ENCODE peak calls at places on chromosomes 7 and 10, in seven cellular contexts. One of them, this sample, is unnamed.

GRCh38 chr7:25847331-25848070 is 304.5 kb upstream of the NFE2L3 start:
- DNase-seq in H9: no peak
- DNase-seq in mesendoderm: peak
- DNase-seq in H1: no peak
- DNase-seq in IMR-90: peak
- DNase-seq in mesenchymal stem cell: peak
- DNase-seq in neuronal stem cell: no peak
- DNase-seq in this sample: peak

GRCh38 chr7:12315049-12315448 is 88.6 kb downstream of the VWDE start:
- DNase-seq in H9: no peak
- DNase-seq in H1: no peak
- DNase-seq in IMR-90: no peak
- DNase-seq in mesenchymal stem cell: peak
- DNase-seq in mesendoderm: no peak
- DNase-seq in neuronal stem cell: no peak
- DNase-seq in this sample: no peak

GRCh38 chr10:103966671-103967432 is at the start of gene SLK:
- DNase-seq in mesenchymal stem cell: peak
- DNase-seq in IMR-90: peak
- DNase-seq in H9: peak
- DNase-seq in neuronal stem cell: peak
- DNase-seq in H1: peak
- DNase-seq in mesendoderm: peak
- DNase-seq in this sample: peak

GRCh38 chr10:6364893-6365292 is 162.2 kb downstream of the PFKFB3 start:
- DNase-seq in mesendoderm: peak
- DNase-seq in H9: no peak
- DNase-seq in mesenchymal stem cell: peak
- DNase-seq in neuronal stem cell: no peak
- DNase-seq in H1: no peak
- DNase-seq in IMR-90: no peak
- DNase-seq in this sample: no peak

GRCh38 chr10:97915761-97916160 is 66.1 kb downstream of the GOLGA7B start:
- DNase-seq in mesenchymal stem cell: no peak
- DNase-seq in neuronal stem cell: no peak
- DNase-seq in mesendoderm: no peak
- DNase-seq in H1: no peak
- DNase-seq in IMR-90: no peak
- DNase-seq in H9: no peak
- DNase-seq in this sample: no peak

GRCh38 chr10:101375073-101375472 is 21.1 kb downstream of the BTRC start:
- DNase-seq in mesendoderm: no peak
- DNase-seq in H1: no peak
- DNase-seq in neuronal stem cell: no peak
- DNase-seq in H9: no peak
- DNase-seq in IMR-90: no peak
- DNase-seq in mesenchymal stem cell: no peak
- DNase-seq in this sample: no peak

GRCh38 chr7:137919987-137920386 is 73.2 kb upstream of the DGKI start:
- DNase-seq in IMR-90: no peak
- DNase-seq in mesendoderm: peak
- DNase-seq in mesenchymal stem cell: no peak
- DNase-seq in neuronal stem cell: no peak
- DNase-seq in H1: no peak
- DNase-seq in H9: no peak
- DNase-seq in this sample: peak

GRCh38 chr10:95601116-95601719 is 40.0 kb upstream of the SORBS1 start:
- DNase-seq in H9: peak
- DNase-seq in IMR-90: peak
- DNase-seq in neuronal stem cell: peak
- DNase-seq in mesendoderm: peak
- DNase-seq in H1: peak
- DNase-seq in mesenchymal stem cell: peak
- DNase-seq in this sample: peak

GRCh38 chr10:116151076-116151475 is 121.9 kb downstream of the GFRA1 start:
- DNase-seq in IMR-90: no peak
- DNase-seq in H1: no peak
- DNase-seq in mesenchymal stem cell: no peak
- DNase-seq in mesendoderm: no peak
- DNase-seq in neuronal stem cell: no peak
- DNase-seq in H9: no peak
- DNase-seq in this sample: no peak

GRCh38 chr10:27235706-27236105 is 4.9 kb downstream of the ACBD5 start:
- DNase-seq in H9: no peak
- DNase-seq in IMR-90: no peak
- DNase-seq in mesenchymal stem cell: no peak
- DNase-seq in mesendoderm: no peak
- DNase-seq in H1: no peak
- DNase-seq in neuronal stem cell: no peak
- DNase-seq in this sample: no peak

GRCh38 chr7:31099451-31100444 is 47.6 kb downstream of the ADCYAP1R1 start:
- DNase-seq in H1: no peak
- DNase-seq in IMR-90: no peak
- DNase-seq in mesenchymal stem cell: no peak
- DNase-seq in mesendoderm: no peak
- DNase-seq in neuronal stem cell: no peak
- DNase-seq in H9: peak
- DNase-seq in this sample: no peak

GRCh38 chr7:132160525-132161230 is 415.6 kb downstream of the PLXNA4 start:
- DNase-seq in H9: no peak
- DNase-seq in neuronal stem cell: no peak
- DNase-seq in mesenchymal stem cell: no peak
- DNase-seq in mesendoderm: no peak
- DNase-seq in H1: no peak
- DNase-seq in IMR-90: no peak
- DNase-seq in this sample: no peak

GRCh38 chr10:130434446-130435385 is 298.5 kb downstream of the GLRX3 start:
- DNase-seq in neuronal stem cell: no peak
- DNase-seq in H1: no peak
- DNase-seq in IMR-90: no peak
- DNase-seq in mesendoderm: no peak
- DNase-seq in mesenchymal stem cell: no peak
- DNase-seq in H9: peak
- DNase-seq in this sample: no peak

GRCh38 chr10:128880221-128880620 is 586.8 kb upstream of the MGMT start:
- DNase-seq in mesendoderm: no peak
- DNase-seq in mesenchymal stem cell: no peak
- DNase-seq in H1: no peak
- DNase-seq in H9: no peak
- DNase-seq in neuronal stem cell: no peak
- DNase-seq in IMR-90: no peak
- DNase-seq in this sample: no peak

GRCh38 chr7:123012435-123012834 is 16.9 kb upstream of the TAS2R16 start:
- DNase-seq in H1: no peak
- DNase-seq in H9: no peak
- DNase-seq in neuronal stem cell: no peak
- DNase-seq in mesenchymal stem cell: no peak
- DNase-seq in IMR-90: no peak
- DNase-seq in mesendoderm: no peak
- DNase-seq in this sample: no peak

GRCh38 chr7:123757095-123757494 is 8.3 kb upstream of the WASL start:
- DNase-seq in H9: no peak
- DNase-seq in H1: no peak
- DNase-seq in mesendoderm: no peak
- DNase-seq in mesenchymal stem cell: no peak
- DNase-seq in IMR-90: no peak
- DNase-seq in neuronal stem cell: no peak
- DNase-seq in this sample: peak

GRCh38 chr7:37988721-37989650 is 68.5 kb downstream of the EPDR1 start:
- DNase-seq in neuronal stem cell: no peak
- DNase-seq in mesenchymal stem cell: no peak
- DNase-seq in H9: no peak
- DNase-seq in IMR-90: no peak
- DNase-seq in H1: no peak
- DNase-seq in mesendoderm: no peak
- DNase-seq in this sample: no peak

GRCh38 chr7:141217938-141218337 is 144.1 kb downstream of the TMEM178B start:
- DNase-seq in H1: no peak
- DNase-seq in mesendoderm: peak
- DNase-seq in neuronal stem cell: no peak
- DNase-seq in mesenchymal stem cell: no peak
- DNase-seq in H9: no peak
- DNase-seq in IMR-90: no peak
- DNase-seq in this sample: peak
- H4K8ac ChIP-seq in H1: no peak
- H4K8ac ChIP-seq in mesendoderm: no peak
- H4K8ac ChIP-seq in neuronal stem cell: no peak
- H4K8ac ChIP-seq in mesenchymal stem cell: no peak
- H4K8ac ChIP-seq in H9: no peak
- H4K8ac ChIP-seq in IMR-90: no peak
- H4K8ac ChIP-seq in this sample: no peak

GRCh38 chr10:34748357-34748756 is 66.7 kb downstream of the PARD3 start:
- DNase-seq in H9: no peak
- DNase-seq in mesendoderm: no peak
- DNase-seq in neuronal stem cell: no peak
- DNase-seq in IMR-90: no peak
- DNase-seq in mesenchymal stem cell: no peak
- DNase-seq in H1: no peak
- DNase-seq in this sample: no peak
- H4K8ac ChIP-seq in H9: no peak
- H4K8ac ChIP-seq in mesendoderm: no peak
- H4K8ac ChIP-seq in neuronal stem cell: no peak
- H4K8ac ChIP-seq in IMR-90: no peak
- H4K8ac ChIP-seq in mesenchymal stem cell: no peak
- H4K8ac ChIP-seq in H1: no peak
- H4K8ac ChIP-seq in this sample: no peak

GRCh38 chr10:110275140-110275729 is 29.5 kb downstream of the SMNDC1 start:
- DNase-seq in IMR-90: no peak
- DNase-seq in mesenchymal stem cell: no peak
- DNase-seq in mesendoderm: no peak
- DNase-seq in H9: no peak
- DNase-seq in neuronal stem cell: no peak
- DNase-seq in H1: no peak
- DNase-seq in this sample: no peak
- H4K8ac ChIP-seq in IMR-90: no peak
- H4K8ac ChIP-seq in mesenchymal stem cell: no peak
- H4K8ac ChIP-seq in mesendoderm: no peak
- H4K8ac ChIP-seq in H9: no peak
- H4K8ac ChIP-seq in neuronal stem cell: no peak
- H4K8ac ChIP-seq in H1: no peak
- H4K8ac ChIP-seq in this sample: no peak

GRCh38 chr10:113891476-113891875 is 37.0 kb downstream of the NHLRC2 start:
- DNase-seq in mesendoderm: peak
- DNase-seq in mesenchymal stem cell: no peak
- DNase-seq in neuronal stem cell: no peak
- DNase-seq in IMR-90: no peak
- DNase-seq in H1: no peak
- DNase-seq in H9: no peak
- DNase-seq in this sample: peak

GRCh38 chr10:113893570-113893969 is 39.1 kb downstream of the NHLRC2 start:
- DNase-seq in H9: no peak
- DNase-seq in mesenchymal stem cell: no peak
- DNase-seq in H1: no peak
- DNase-seq in neuronal stem cell: no peak
- DNase-seq in mesendoderm: no peak
- DNase-seq in IMR-90: no peak
- DNase-seq in this sample: no peak

GRCh38 chr10:113894581-113894980 is 40.1 kb downstream of the NHLRC2 start:
- DNase-seq in mesendoderm: no peak
- DNase-seq in H1: no peak
- DNase-seq in H9: no peak
- DNase-seq in neuronal stem cell: no peak
- DNase-seq in IMR-90: no peak
- DNase-seq in mesenchymal stem cell: no peak
- DNase-seq in this sample: no peak

GRCh38 chr10:113895018-113895417 is 40.6 kb downstream of the NHLRC2 start:
- DNase-seq in H9: no peak
- DNase-seq in H1: no peak
- DNase-seq in mesenchymal stem cell: peak
- DNase-seq in IMR-90: peak
- DNase-seq in mesendoderm: no peak
- DNase-seq in neuronal stem cell: no peak
- DNase-seq in this sample: peak

DNA sequence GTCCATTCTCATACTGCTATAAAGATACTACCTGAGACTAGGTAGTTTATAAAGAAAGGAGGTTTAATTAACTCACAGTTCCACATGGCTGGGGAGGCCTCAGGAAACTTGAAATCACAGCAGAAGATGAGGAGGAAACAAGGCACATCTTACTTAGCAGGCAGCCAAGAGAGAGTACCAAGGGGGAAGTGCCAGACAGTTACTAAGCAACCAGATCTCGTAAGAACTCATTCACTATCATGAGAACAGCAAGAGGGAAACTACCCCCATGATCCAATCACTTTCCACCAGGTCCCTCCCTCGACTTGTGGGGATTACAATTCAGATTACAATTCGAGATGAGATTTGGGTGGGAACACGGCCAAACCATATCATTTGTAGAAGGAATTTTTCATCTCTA is 36.3 kb downstream of the NHLRC2 start:
- DNase-seq in H1: no peak
- DNase-seq in IMR-90: no peak
- DNase-seq in mesenchymal stem cell: no peak
- DNase-seq in neuronal stem cell: no peak
- DNase-seq in mesendoderm: peak
- DNase-seq in H9: no peak
- DNase-seq in this sample: no peak
- H4K8ac ChIP-seq in H1: no peak
- H4K8ac ChIP-seq in IMR-90: no peak
- H4K8ac ChIP-seq in mesenchymal stem cell: no peak
- H4K8ac ChIP-seq in neuronal stem cell: no peak
- H4K8ac ChIP-seq in mesendoderm: no peak
- H4K8ac ChIP-seq in H9: no peak
- H4K8ac ChIP-seq in this sample: no peak

GRCh38 chr7:45267262-45267661 is 109.7 kb downstream of the RAMP3 start:
- DNase-seq in mesenchymal stem cell: no peak
- DNase-seq in neuronal stem cell: no peak
- DNase-seq in mesendoderm: no peak
- DNase-seq in H1: no peak
- DNase-seq in IMR-90: peak
- DNase-seq in H9: no peak
- DNase-seq in this sample: no peak
- H4K8ac ChIP-seq in mesenchymal stem cell: no peak
- H4K8ac ChIP-seq in neuronal stem cell: no peak
- H4K8ac ChIP-seq in mesendoderm: no peak
- H4K8ac ChIP-seq in H1: no peak
- H4K8ac ChIP-seq in IMR-90: no peak
- H4K8ac ChIP-seq in H9: no peak
- H4K8ac ChIP-seq in this sample: no peak

This sample was measured in trophoblast cell.